ENCODE peak calls at places on chromosome 9, in five cellular contexts. W, Y, N, Q and K are unnamed samples.

GRCh38 chr9:99497641-99498040 is 275.6 kb downstream of the SEC61B start:
- DNase-seq in W (no peak), Y (no peak), N (peak), Q (no peak), K (no peak)

GRCh38 chr9:89701221-89701798 is 96.5 kb downstream of the GADD45G start:
- DNase-seq in W (peak), Y (peak), N (no peak), Q (no peak), K (no peak)

GRCh38 chr9:128429505-128430086 is 8.9 kb downstream of the CERCAM start:
- DNase-seq in W (no peak), Y (no peak), N (no peak), Q (no peak), K (no peak)

GRCh38 chr9:22210262-22210661 is 201.2 kb upstream of the CDKN2B start:
- DNase-seq in W (no peak), Y (no peak), N (peak), Q (no peak), K (no peak)

GRCh38 chr9:6689893-6690634 is 44.5 kb upstream of the GLDC start:
- DNase-seq in W (no peak), Y (no peak), N (no peak), Q (no peak), K (no peak)

GRCh38 chr9:128635266-128636023 is 21.2 kb downstream of the DYNC2I2 start:
- DNase-seq in W (no peak), Y (no peak), N (peak), Q (peak), K (no peak)

GRCh38 chr9:27194401-27195091 is 85.5 kb downstream of the TEK start:
- DNase-seq in W (no peak), Y (no peak), N (peak), Q (peak), K (no peak)

GRCh38 chr9:137589441-137590122 is 730 bp downstream of the ZMYND19 start:
- DNase-seq in W (no peak), Y (no peak), N (peak), Q (peak), K (no peak)

GRCh38 chr9:136808781-136809158 is 1.0 kb downstream of the RABL6 start:
- DNase-seq in W (no peak), Y (no peak), N (peak), Q (peak), K (no peak)

GRCh38 chr9:83166369-83166768 is 103.4 kb upstream of the RASEF start:
- DNase-seq in W (no peak), Y (no peak), N (no peak), Q (no peak), K (no peak)

GRCh38 chr9:105475302-105475701 is 27.5 kb downstream of the FSD1L start:
- DNase-seq in W (no peak), Y (no peak), N (peak), Q (peak), K (no peak)

GRCh38 chr9:106689089-106689488 is 173.9 kb upstream of the ZNF462 start:
- DNase-seq in W (no peak), Y (no peak), N (no peak), Q (no peak), K (no peak)

GRCh38 chr9:15386465-15386864 is 36.2 kb upstream of the SNAPC3 start:
- DNase-seq in W (no peak), Y (no peak), N (no peak), Q (no peak), K (no peak)

GRCh38 chr9:68685770-68686169 is 19.3 kb upstream of the PIP5K1B start:
- DNase-seq in W (no peak), Y (no peak), N (peak), Q (no peak), K (no peak)

GRCh38 chr9:116644099-116644688 is 42.9 kb upstream of the TRIM32 start:
- DNase-seq in W (no peak), Y (no peak), N (no peak), Q (peak), K (no peak)

GRCh38 chr9:116095403-116095802 is 58.2 kb upstream of the PAPPA start:
- DNase-seq in W (no peak), Y (no peak), N (no peak), Q (no peak), K (no peak)

GRCh38 chr9:86854898-86855523 is 92.3 kb downstream of the GAS1 start:
- DNase-seq in W (no peak), Y (no peak), N (peak), Q (peak), K (no peak)

GRCh38 chr9:115008536-115008935 is 78.1 kb upstream of the TNFSF8 start:
- DNase-seq in W (no peak), Y (no peak), N (peak), Q (peak), K (no peak)

GRCh38 chr9:128634651-128635262 is 21.9 kb downstream of the DYNC2I2 start:
- DNase-seq in W (no peak), Y (no peak), N (no peak), Q (no peak), K (no peak)